ENCODE peak calls at places on chromosomes 1 and 21, in eight cellular contexts. V, O, L, X, S, E, F and A are unnamed samples.

GRCh38 chr1:8343464-8344001 is 25.6 kb downstream of the SLC45A1 start:
- DNase-seq in V (peak; percentile 69), O (peak; percentile 65), L (peak; percentile 74), X (peak; percentile 46), S (peak; percentile 36), E (peak; percentile 95), F (no peak), A (peak; percentile 76)

GRCh38 chr1:54604572-54605370 is 18.6 kb downstream of the FAM151A start:
- DNase-seq in V (no peak), O (no peak), L (peak; percentile 77), X (no peak), S (peak; percentile 14), E (peak; percentile 46), F (no peak), A (no peak)

GRCh38 chr1:204359474-204360255 is at the start of gene PLEKHA6:
- DNase-seq in V (no peak), O (no peak), L (no peak), X (no peak), S (no peak), E (peak; percentile 79), F (peak; percentile 33), A (no peak)

GRCh38 chr21:37509802-37510393 is 143.3 kb downstream of the DYRK1A start:
- DNase-seq in V (no peak), O (no peak), L (no peak), X (no peak), S (no peak), E (no peak), F (no peak), A (no peak)

GRCh38 chr21:29827647-29828046 is 112.1 kb downstream of the GRIK1 start:
- DNase-seq in V (no peak), O (no peak), L (no peak), X (no peak), S (no peak), E (no peak), F (no peak), A (no peak)

GRCh38 chr1:170461362-170461761 is 70.6 kb upstream of the GORAB start:
- DNase-seq in V (no peak), O (no peak), L (no peak), X (no peak), S (no peak), E (no peak), F (no peak), A (no peak)

GRCh38 chr1:50441183-50441582 is 17.9 kb upstream of the DMRTA2 start:
- DNase-seq in V (no peak), O (no peak), L (no peak), X (no peak), S (no peak), E (no peak), F (no peak), A (no peak)

GRCh38 chr1:173126421-173126820 is 75.7 kb upstream of the TNFSF18 start:
- DNase-seq in V (no peak), O (no peak), L (no peak), X (no peak), S (no peak), E (no peak), F (no peak), A (no peak)

GRCh38 chr1:36835696-36836095 is 198.6 kb downstream of the GRIK3 start:
- DNase-seq in V (no peak), O (no peak), L (no peak), X (no peak), S (no peak), E (no peak), F (no peak), A (no peak)

GRCh38 chr1:42777860-42778259 is 6.9 kb upstream of the TMEM269 start:
- DNase-seq in V (no peak), O (no peak), L (no peak), X (no peak), S (peak; percentile 54), E (no peak), F (peak; percentile 75), A (no peak)

GRCh38 chr1:9825101-9826074 is 1.6 kb upstream of the CLSTN1 start:
- DNase-seq in V (peak; percentile 88), O (peak; percentile 90), L (peak; percentile 72), X (peak; percentile 77), S (peak; percentile 55), E (peak; percentile 87), F (peak; percentile 47), A (peak; percentile 82)

GRCh38 chr1:202106340-202107284 is 16.1 kb upstream of the GPR37L1 start:
- DNase-seq in V (no peak), O (peak; percentile 91), L (no peak), X (peak; percentile 65), S (no peak), E (no peak), F (peak; percentile 92), A (peak; percentile 88)

GRCh38 chr1:156873659-156874058 is 13.0 kb downstream of the NTRK1 start:
- DNase-seq in V (no peak), O (no peak), L (no peak), X (no peak), S (no peak), E (no peak), F (no peak), A (no peak)

GRCh38 chr1:244341455-244342450 is 110.0 kb downstream of the ADSS2 start:
- DNase-seq in V (no peak), O (peak; percentile 41), L (no peak), X (no peak), S (peak; percentile 93), E (no peak), F (peak; percentile 49), A (no peak)

GRCh38 chr1:125119024-125119441 is 3934.3 kb downstream of the SRGAP2C start:
- DNase-seq in V (no peak), O (no peak), L (no peak), X (no peak), S (no peak), E (no peak), F (no peak), A (no peak)

GRCh38 chr1:3702528-3702927 is 49.7 kb upstream of the CCDC27 start:
- DNase-seq in V (no peak), O (no peak), L (no peak), X (no peak), S (no peak), E (no peak), F (no peak), A (no peak)

GRCh38 chr21:38140192-38140905 is 116.4 kb upstream of the KCNJ15 start:
- DNase-seq in V (no peak), O (no peak), L (no peak), X (no peak), S (peak; percentile 34), E (no peak), F (no peak), A (peak; percentile 43)

GRCh38 chr1:12121212-12122000 is 45.4 kb upstream of the TNFRSF1B start:
- DNase-seq in V (no peak), O (no peak), L (peak; percentile 30), X (no peak), S (no peak), E (no peak), F (no peak), A (no peak)

GRCh38 chr1:147545133-147545532 is 3.8 kb downstream of the BCL9 start:
- DNase-seq in V (no peak), O (peak; percentile 55), L (peak; percentile 86), X (peak; percentile 66), S (no peak), E (no peak), F (no peak), A (peak; percentile 60)

GRCh38 chr1:71101839-71102376 is 21.1 kb upstream of the ZRANB2 start:
- DNase-seq in V (no peak), O (no peak), L (no peak), X (no peak), S (no peak), E (no peak), F (no peak), A (no peak)

GRCh38 chr1:155319536-155319935 is 1.2 kb upstream of the RUSC1 start:
- DNase-seq in V (no peak), O (no peak), L (no peak), X (no peak), S (no peak), E (peak; percentile 63), F (no peak), A (no peak)

DNA sequence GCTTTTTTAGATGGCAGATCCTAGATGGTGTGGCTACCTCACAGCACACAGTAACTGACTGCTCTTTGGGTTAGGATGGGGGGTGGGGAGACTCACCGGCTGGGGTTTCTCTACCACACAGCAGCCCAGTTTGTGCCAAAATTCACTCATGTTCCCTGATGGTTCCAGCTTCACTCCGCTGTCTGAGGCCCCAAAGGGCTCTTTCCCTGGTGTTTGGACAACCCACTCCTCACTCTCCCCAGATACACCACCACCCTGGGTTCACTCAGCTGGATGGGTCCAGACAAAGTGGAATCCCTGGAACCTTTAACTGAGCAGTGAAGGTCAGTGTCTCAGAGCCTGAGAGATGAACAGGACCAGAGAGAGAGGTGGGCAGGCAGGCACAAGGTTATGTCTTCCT is 3.8 kb downstream of the CDC42SE1 start:
- DNase-seq in V (no peak), O (no peak), L (no peak), X (no peak), S (no peak), E (no peak), F (no peak), A (no peak)
- TF ChIP-seq POLR2A in V (no peak), O (no peak), L (no peak), X (no peak), S (no peak), E (no peak), F (peak; percentile 19), A (no peak)

DNA sequence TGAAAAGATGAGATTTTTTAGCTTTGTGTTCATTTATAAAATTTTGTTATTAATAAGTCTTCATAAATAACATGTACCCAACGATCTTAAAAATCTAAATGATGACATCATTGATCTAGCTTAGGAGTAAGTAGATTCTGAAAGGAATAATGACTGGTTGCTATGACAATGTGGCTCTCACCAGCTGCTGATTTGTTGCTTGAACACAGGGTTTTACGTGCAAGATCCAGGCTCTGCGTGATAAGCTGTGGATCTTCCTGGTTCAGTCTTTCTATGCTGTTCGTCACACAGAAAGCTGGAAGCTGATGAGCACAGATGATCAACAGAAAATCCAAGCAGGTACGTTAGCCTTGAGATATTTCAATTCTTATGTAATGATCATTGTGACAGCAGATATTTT is 49.1 kb upstream of the C1orf146 start:
- DNase-seq in V (no peak), O (no peak), L (no peak), X (no peak), S (no peak), E (no peak), F (no peak), A (no peak)
- TF ChIP-seq POLR2AphosphoS5 in V (no peak), O (no peak), L (no peak), X (no peak), S (no peak), E (no peak), F (no peak), A (no peak)

DNA sequence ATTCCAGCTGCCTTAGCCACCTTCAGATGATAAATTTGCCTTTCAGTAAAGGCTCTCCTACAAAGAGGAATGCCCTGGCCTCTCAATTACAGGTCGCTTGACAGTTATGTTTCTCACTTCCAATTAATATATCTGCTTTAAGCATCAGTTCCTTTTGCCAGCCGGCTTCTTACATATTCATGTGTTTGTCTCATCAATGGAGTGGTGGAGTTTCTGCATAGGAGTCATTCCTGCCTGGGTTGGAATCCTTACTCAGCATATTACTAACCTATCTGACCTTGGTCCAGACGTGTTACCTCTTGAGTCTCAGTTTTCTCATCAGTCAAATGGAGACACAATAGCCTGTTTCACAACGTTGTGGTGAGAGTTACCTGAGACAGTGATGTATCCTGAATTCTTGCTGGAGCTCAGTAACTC is 9.4 kb upstream of the SESN2 start:
- DNase-seq in V (no peak), O (no peak), L (no peak), X (no peak), S (no peak), E (no peak), F (no peak), A (no peak)
- H3K4me1 ChIP-seq in V (peaks cover 4% of the 10 kb centered on the region), O (peaks cover 18% of the 10 kb centered on the region), L (peaks cover 42% of the 10 kb centered on the region), X (peaks cover 35% of the 10 kb centered on the region), S (peaks cover 20% of the 10 kb centered on the region), E (no peaks in the 10 kb centered on the region), F (peaks cover 28% of the 10 kb centered on the region), A (peaks cover 40% of the 10 kb centered on the region)

GRCh38 chr1:40988280-40988679 is 8.8 kb downstream of the CTPS1 start:
- DNase-seq in V (no peak), O (no peak), L (no peak), X (no peak), S (no peak), E (no peak), F (no peak), A (no peak)
- TF ChIP-seq POLR2A in V (no peak), O (no peak), L (no peak), X (no peak), S (no peak), E (no peak), F (no peak), A (no peak)